ENCODE peak calls at places on chromosomes 5 and 9, in five cellular contexts. Y is heart left ventricle, S is thyroid gland, X is activated B cell treated with CpG ODN at 0.5 μM for 24 hours, D is tibial artery. Z is an unnamed sample.

GRCh38 chr5:66757834-66758396 is 161.7 kb downstream of the MAST4 start:
- DNase-seq in Y (no peak), S (peak; percentile 3), X (no peak), D (no peak), Z (no peak)

GRCh38 chr5:7850533-7851239 is at the start of gene CFAP90:
- DNase-seq in Y (peak; percentile 30), S (peak; percentile 72), X (peak; percentile 39), D (no peak), Z (no peak)

GRCh38 chr5:93421498-93421897 is 159.5 kb downstream of the NR2F1-AS1 start:
- DNase-seq in Y (no peak), S (no peak), X (no peak), D (no peak), Z (no peak)

GRCh38 chr9:14346826-14347407 is 33.0 kb upstream of the NFIB start:
- DNase-seq in Y (peak; percentile 52), S (peak; percentile 37), X (no peak), D (peak; percentile 41), Z (no peak)

GRCh38 chr5:167554564-167555254 is 736.7 kb upstream of the WWC1 start:
- DNase-seq in Y (no peak), S (no peak), X (no peak), D (no peak), Z (no peak)

GRCh38 chr5:140267201-140267540 is 35.7 kb downstream of the PFDN1 start:
- DNase-seq in Y (no peak), S (no peak), X (no peak), D (no peak), Z (no peak)

GRCh38 chr5:31361906-31362900 is 168.7 kb downstream of the CDH6 start:
- DNase-seq in Y (no peak), S (no peak), X (no peak), D (no peak), Z (no peak)

GRCh38 chr5:180790020-180790419 is 12.6 kb downstream of the MGAT1 start:
- DNase-seq in Y (no peak), S (no peak), X (no peak), D (no peak), Z (no peak)

GRCh38 chr5:40904205-40904993 is 4.9 kb upstream of the C7 start:
- DNase-seq in Y (peak; percentile 67), S (peak; percentile 17), X (no peak), D (peak; percentile 79), Z (no peak)

GRCh38 chr5:69364414-69364813 is 4.9 kb downstream of the AK6 start:
- DNase-seq in Y (no peak), S (no peak), X (no peak), D (no peak), Z (no peak)

GRCh38 chr5:123512631-123513461 is 869 bp downstream of the CSNK1G3 start:
- DNase-seq in Y (peak; percentile 42), S (peak; percentile 11), X (peak; percentile 48), D (no peak), Z (peak; percentile 38)

GRCh38 chr5:78631931-78632330 is 16.6 kb downstream of the LHFPL2 start:
- DNase-seq in Y (no peak), S (no peak), X (no peak), D (no peak), Z (no peak)

GRCh38 chr5:95900383-95900958 is 61.2 kb downstream of the ELL2 start:
- DNase-seq in Y (peak; percentile 52), S (peak; percentile 57), X (no peak), D (no peak), Z (no peak)

GRCh38 chr5:172941067-172941516 is 18.1 kb upstream of the RPL26L1 start:
- DNase-seq in Y (no peak), S (no peak), X (no peak), D (no peak), Z (no peak)

GRCh38 chr5:14714706-14715105 is 50.2 kb downstream of the OTULIN start:
- DNase-seq in Y (no peak), S (no peak), X (no peak), D (no peak), Z (no peak)

GRCh38 chr9:128459011-128459410 is 3.2 kb downstream of the ODF2 start:
- DNase-seq in Y (peak; percentile 49), S (no peak), X (no peak), D (no peak), Z (no peak)

GRCh38 chr5:172744106-172745104 is 26.6 kb downstream of the DUSP1 start:
- DNase-seq in Y (no peak), S (peak; percentile 53), X (no peak), D (no peak), Z (no peak)

GRCh38 chr5:74212336-74212735 is 428.2 kb downstream of the ENC1 start:
- DNase-seq in Y (no peak), S (no peak), X (no peak), D (no peak), Z (no peak)

GRCh38 chr5:137582218-137582617 is 83.1 kb upstream of the SPOCK1 start:
- DNase-seq in Y (no peak), S (no peak), X (no peak), D (no peak), Z (no peak)

GRCh38 chr5:94577466-94578245 is 40.7 kb downstream of the KIAA0825 start:
- DNase-seq in Y (no peak), S (no peak), X (no peak), D (no peak), Z (no peak)

GRCh38 chr5:135443329-135443960 is 3.7 kb downstream of the DCANP1 start:
- DNase-seq in Y (no peak), S (peak; percentile 24), X (no peak), D (no peak), Z (no peak)

GRCh38 chr9:94867281-94867841 is 140.9 kb downstream of the AOPEP start:
- DNase-seq in Y (peak; percentile 77), S (peak; percentile 88), X (no peak), D (peak; percentile 71), Z (no peak)

GRCh38 chr5:62132279-62132678 is 173.7 kb upstream of the KIF2A start:
- DNase-seq in Y (no peak), S (no peak), X (no peak), D (no peak), Z (no peak)

GRCh38 chr5:52657231-52657645 is 130.5 kb upstream of the ITGA1 start:
- DNase-seq in Y (no peak), S (no peak), X (no peak), D (no peak), Z (no peak)

GRCh38 chr9:128093016-128093415 is 25.0 kb downstream of the SLC25A25 start:
- DNase-seq in Y (no peak), S (no peak), X (no peak), D (no peak), Z (no peak)

GRCh38 chr5:6579535-6579934 is 53.3 kb downstream of the NSUN2 start:
- DNase-seq in Y (no peak), S (no peak), X (no peak), D (no peak), Z (no peak)

GRCh38 chr9:126373241-126373640 is 46.6 kb downstream of the MVB12B start:
- DNase-seq in Y (no peak), S (peak; percentile 90), X (no peak), D (no peak), Z (no peak)

GRCh38 chr5:37916525-37916924 is 76.7 kb upstream of the GDNF start:
- DNase-seq in Y (no peak), S (no peak), X (no peak), D (no peak), Z (no peak)

GRCh38 chr5:107108111-107108510 is 562.6 kb downstream of the EFNA5 start:
- DNase-seq in Y (no peak), S (no peak), X (no peak), D (no peak), Z (no peak)

GRCh38 chr5:107100121-107100520 is 570.6 kb downstream of the EFNA5 start:
- DNase-seq in Y (no peak), S (no peak), X (no peak), D (no peak), Z (no peak)

GRCh38 chr5:107104040-107104773 is 566.5 kb downstream of the EFNA5 start:
- DNase-seq in Y (no peak), S (no peak), X (no peak), D (no peak), Z (no peak)

GRCh38 chr5:107103522-107103921 is 567.2 kb downstream of the EFNA5 start:
- DNase-seq in Y (no peak), S (no peak), X (no peak), D (no peak), Z (no peak)

DNA sequence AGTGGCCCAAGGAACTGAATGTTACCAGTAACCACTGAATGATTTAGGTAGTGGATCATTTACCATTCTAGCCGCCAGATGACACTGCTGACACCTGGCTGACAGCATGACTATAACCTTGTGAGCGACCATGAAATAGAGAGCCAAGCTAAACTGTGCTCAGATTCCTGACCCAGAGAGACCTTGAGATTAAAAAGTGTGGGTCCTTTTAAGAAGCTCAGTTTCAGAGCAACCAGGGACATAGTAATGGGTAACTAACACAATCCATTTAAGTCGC is 566.0 kb downstream of the EFNA5 start:
- DNase-seq in Y (peak; percentile 17), S (peak; percentile 12), X (no peak), D (no peak), Z (no peak)
- TF ChIP-seq CTCF in Y (no peak), S (no peak), X (no peak), D (no peak), Z (no peak)

DNA sequence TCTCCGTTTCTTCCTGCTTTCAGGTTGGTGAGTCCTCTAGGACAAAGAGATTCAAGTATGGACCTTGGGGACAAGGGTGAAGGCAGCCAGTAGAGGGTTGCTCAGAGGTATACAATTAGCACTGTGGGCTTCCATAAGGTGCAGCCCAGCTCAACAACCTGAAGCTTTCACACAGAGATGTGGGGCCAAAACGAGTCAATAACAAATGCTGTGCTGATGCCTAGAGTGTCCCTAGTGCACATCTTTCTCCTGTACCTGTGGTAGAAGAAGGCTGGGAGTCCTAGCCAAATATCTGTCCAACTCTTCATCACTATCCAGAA is 20.7 kb upstream of the MLANA start:
- DNase-seq in Y (no peak), S (no peak), X (no peak), D (no peak), Z (no peak)
- TF ChIP-seq CTCF in Y (no peak), S (no peak), X (no peak), D (no peak), Z (no peak)

GRCh38 chr9:135729480-135729879 is 27.5 kb downstream of the KCNT1 start:
- DNase-seq in Y (no peak), S (no peak), X (no peak), D (no peak), Z (no peak)

GRCh38 chr9:135728436-135729110 is 26.6 kb downstream of the KCNT1 start:
- DNase-seq in Y (no peak), S (no peak), X (no peak), D (no peak), Z (no peak)

GRCh38 chr9:135724186-135724797 is 22.3 kb downstream of the KCNT1 start:
- DNase-seq in Y (no peak), S (no peak), X (no peak), D (no peak), Z (no peak)

GRCh38 chr9:135727257-135727875 is 25.4 kb downstream of the KCNT1 start:
- DNase-seq in Y (no peak), S (no peak), X (no peak), D (no peak), Z (no peak)

GRCh38 chr9:135726138-135726853 is 24.3 kb downstream of the KCNT1 start:
- DNase-seq in Y (no peak), S (no peak), X (no peak), D (no peak), Z (no peak)
- TF ChIP-seq CTCF in Y (no peak), S (no peak), X (no peak), D (no peak), Z (no peak)

DNA sequence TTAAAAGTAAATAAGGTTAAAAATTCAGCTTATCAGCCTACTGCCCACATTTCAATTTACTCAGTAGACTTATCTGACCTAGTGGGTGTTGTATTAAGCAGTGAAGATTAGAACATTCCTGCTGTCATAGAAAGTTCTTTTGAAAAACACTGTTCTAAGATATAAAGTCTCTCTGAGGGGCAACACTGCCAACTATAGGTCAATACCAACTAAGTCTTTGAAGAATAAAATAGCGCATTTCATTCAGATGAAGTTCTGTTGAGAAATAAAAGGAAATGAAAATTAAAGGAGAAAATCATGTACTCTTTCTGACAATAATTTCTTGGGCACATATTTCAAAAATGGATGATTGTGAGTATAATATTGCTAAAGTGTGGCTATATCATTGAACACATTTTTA is 86.8 kb downstream of the PTPRD start:
- DNase-seq in Y (no peak), S (no peak), X (no peak), D (no peak), Z (no peak)
- TF ChIP-seq CTCF in Y (no peak), S (no peak), X (no peak), D (no peak), Z (no peak)